ENCODE peak calls at places on chromosome 2, in four cellular contexts. D is H1, W is IMR-90, O is H9. Z is an unnamed sample.

GRCh38 chr2:42368817-42369550 is 8.0 kb upstream of the COX7A2L start:
- DNase-seq in D (no peak), W (no peak), O (no peak), Z (no peak)

GRCh38 chr2:19171409-19171808 is 187.0 kb downstream of the OSR1 start:
- DNase-seq in D (no peak), W (no peak), O (no peak), Z (no peak)

GRCh38 chr2:131044757-131045150 is 48.5 kb downstream of the FAM168B start:
- DNase-seq in D (no peak), O (no peak), W (no peak), Z (no peak)

GRCh38 chr2:206670531-206671319 is 28.4 kb downstream of the FAM237A start:
- DNase-seq in O (no peak), W (no peak), D (no peak), Z (no peak)

GRCh38 chr2:106839849-106840595 is 45.9 kb downstream of the ST6GAL2 start:
- DNase-seq in O (peak; percentile 84), W (no peak), D (peak; percentile 67), Z (no peak)

GRCh38 chr2:30690126-30690561 is 117.1 kb downstream of the CAPN13 start:
- DNase-seq in D (peak; percentile 30), O (no peak), W (no peak), Z (no peak)

GRCh38 chr2:123720760-123721159 is 304.3 kb upstream of the CNTNAP5 start:
- DNase-seq in O (no peak), W (no peak), D (no peak), Z (no peak)

GRCh38 chr2:236089271-236090026 is 78.7 kb downstream of the GBX2 start:
- DNase-seq in W (no peak), O (no peak), D (no peak), Z (no peak)

GRCh38 chr2:58448065-58448507 is 207.0 kb upstream of the FANCL start:
- DNase-seq in W (peak; percentile 62), O (peak; percentile 92), D (peak; percentile 82), Z (peak; percentile 84)

GRCh38 chr2:1609706-1610485 is 134.4 kb downstream of the PXDN start:
- DNase-seq in O (no peak), D (no peak), W (no peak), Z (no peak)
- H3K23ac ChIP-seq in O (no peak overlapping the region), D (no peak overlapping the region), W (no peak overlapping the region), Z (no peak overlapping the region)

DNA sequence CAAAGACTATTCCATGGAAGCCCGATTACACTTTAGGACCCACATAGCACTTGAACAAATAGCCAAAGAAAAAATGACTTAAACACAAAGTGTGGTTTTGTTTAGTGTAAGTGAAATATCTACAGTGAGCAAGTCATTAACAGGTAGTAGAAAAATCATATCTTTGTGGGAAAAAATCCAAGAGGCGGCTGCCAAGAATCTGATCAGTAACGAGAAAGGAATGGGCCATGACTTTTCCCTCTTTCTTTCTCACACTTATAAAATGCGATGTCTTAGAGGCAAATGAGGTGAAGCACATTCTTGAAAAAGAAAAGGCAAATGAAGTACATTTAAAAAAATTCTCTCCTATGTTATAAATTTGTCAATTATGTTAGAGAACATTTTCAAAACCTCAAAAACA is 12.9 kb upstream of the GEMIN6 start:
- DNase-seq in D (no peak), W (peak; percentile 79), O (no peak), Z (no peak)
- H3K18ac ChIP-seq in D (no peak overlapping the region), W (no peak overlapping the region), O (no peak overlapping the region), Z (no peak overlapping the region)

GRCh38 chr2:74482801-74483674 is at the start of the genes CCDC142 and TTC31:
- DNase-seq in D (peak; percentile 96), W (peak; percentile 93), O (peak; percentile 96), Z (peak; percentile 97)

GRCh38 chr2:74481432-74481831 is 1.4 kb downstream of the CCDC142 start:
- DNase-seq in W (no peak), O (no peak), D (no peak), Z (no peak)

GRCh38 chr2:74486141-74486540 is 3.3 kb downstream of the TTC31 start:
- DNase-seq in D (no peak), W (no peak), O (no peak), Z (no peak)

DNA sequence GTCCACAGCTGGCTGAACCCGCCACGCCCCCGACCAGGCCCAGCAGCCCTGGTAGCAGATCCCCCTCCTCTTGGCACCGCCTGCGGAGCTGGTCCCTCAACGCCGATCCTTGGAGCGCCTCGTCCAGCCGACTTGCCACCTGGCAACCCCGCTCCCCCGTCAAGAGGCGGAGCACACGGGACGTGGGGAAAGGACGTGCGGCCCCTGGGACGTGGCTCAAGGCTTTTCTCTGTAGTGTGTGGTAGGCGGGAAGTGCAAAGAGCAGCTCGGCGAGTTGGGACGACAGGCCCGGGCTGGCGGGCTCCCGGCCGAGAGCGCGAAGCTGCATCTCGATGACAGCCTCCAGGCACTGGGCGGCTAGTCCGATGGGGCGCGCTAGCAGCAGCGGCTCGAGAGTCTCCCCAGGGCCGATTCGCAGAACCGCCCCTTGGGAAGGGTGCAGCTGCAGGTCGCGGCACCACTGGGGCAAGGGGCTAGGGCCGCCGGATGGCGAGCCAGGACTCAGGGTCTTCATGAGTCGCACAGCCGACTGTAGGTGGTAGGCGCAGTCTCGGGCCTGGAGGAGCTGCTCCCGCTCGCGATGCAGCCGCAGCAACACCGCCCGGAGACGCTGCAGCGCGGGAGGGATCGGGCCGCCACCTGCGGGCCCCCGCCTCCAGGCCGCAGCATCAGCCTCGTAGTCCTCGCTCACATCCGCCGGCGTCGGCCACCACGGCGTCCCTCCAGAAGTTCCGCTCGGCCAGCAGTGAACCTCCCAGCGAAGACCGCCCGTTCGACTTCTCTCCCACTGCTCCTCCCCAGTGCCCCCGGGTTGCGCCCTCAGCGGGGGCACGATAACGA is 617 bp downstream of the CCDC142 start:
- DNase-seq in D (peak; percentile 84), W (no peak), O (no peak), Z (peak; percentile 37)
- H4K91ac ChIP-seq in D (peak overlapping the region; percentile 54), W (peak overlapping the region; percentile 79), O (no peak overlapping the region), Z (peak overlapping the region; percentile 79)

GRCh38 chr2:26574900-26575560 is 66.1 kb downstream of the CIB4 start:
- DNase-seq in D (no peak), O (no peak), W (no peak), Z (no peak)
- H3K23ac ChIP-seq in D (no peak overlapping the region), O (no peak overlapping the region), W (no peak overlapping the region), Z (no peak overlapping the region)

DNA sequence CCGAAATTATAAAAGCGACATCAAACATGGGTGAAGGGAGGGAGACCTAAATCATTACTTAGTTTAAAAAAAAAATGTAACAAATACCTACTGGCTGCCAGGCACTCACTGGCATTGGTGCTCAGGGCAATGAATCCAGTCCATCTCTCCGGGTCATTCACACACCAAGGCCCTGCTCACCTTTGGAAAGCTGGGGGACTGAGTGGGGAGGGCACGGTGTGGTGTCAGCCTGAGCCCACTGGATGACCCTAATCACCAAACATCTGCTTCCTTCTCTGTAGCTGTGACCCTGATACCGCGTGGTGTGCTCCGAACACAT is 336 bp upstream of the DDX1 start:
- DNase-seq in W (no peak), D (no peak), O (no peak), Z (no peak)
- H3K18ac ChIP-seq in W (peak overlapping the region; percentile 76), D (no peak overlapping the region), O (peak overlapping the region; percentile 66), Z (peak overlapping the region; percentile 63)